ENCODE peak calls at places on chromosome 22, in seven cellular contexts. Z is amygdala, Y is fibroblast of the aortic adventitia, C is tibial nerve, M is neural crest cell, B is ELR, U is T47D. K is an unnamed sample.

GRCh38 chr22:50691521-50691920 is 18.9 kb downstream of the SHANK3 start:
- DNase-seq in C (no peak), U (no peak), Y (peak), Z (no peak), B (peak), M (peak), K (no peak)

GRCh38 chr22:19003518-19003917 is 67.4 kb upstream of the PRODH start:
- DNase-seq in M (no peak), C (no peak), Y (no peak), Z (no peak), U (no peak), B (no peak), K (no peak)

GRCh38 chr22:37165940-37166674 is 16.4 kb upstream of the IL2RB start:
- DNase-seq in C (no peak), Y (no peak), Z (no peak), B (no peak), U (no peak), M (no peak), K (no peak)

GRCh38 chr22:50184004-50184461 is 1.7 kb upstream of the TRABD start:
- DNase-seq in B (peak), Z (no peak), M (no peak), U (peak), C (peak), Y (peak), K (no peak)

GRCh38 chr22:23036684-23037428 is 33.5 kb upstream of the GNAZ start:
- DNase-seq in C (no peak), Y (peak), U (no peak), Z (no peak), B (peak), M (no peak), K (no peak)

GRCh38 chr22:24578355-24579241 is 14.3 kb downstream of the LRRC75B start:
- DNase-seq in Y (peak), C (no peak), Z (no peak), B (no peak), U (no peak), M (no peak), K (no peak)

GRCh38 chr22:35312198-35313059 is 12.7 kb downstream of the TOM1 start:
- DNase-seq in C (no peak), U (no peak), B (peak), M (no peak), Y (peak), Z (no peak), K (no peak)

GRCh38 chr22:24107668-24108067 is 73.6 kb upstream of the SUSD2 start:
- DNase-seq in C (peak), Z (no peak), M (no peak), B (peak), Y (peak), U (no peak), K (no peak)

GRCh38 chr22:19657252-19658056 is 56.8 kb upstream of the SEPTIN5 start:
- DNase-seq in U (no peak), C (no peak), M (no peak), Y (no peak), B (no peak), Z (no peak), K (no peak)

GRCh38 chr22:43441216-43441615 is 29.4 kb downstream of the MPPED1 start:
- DNase-seq in B (no peak), U (no peak), C (no peak), Y (no peak), M (no peak), Z (no peak), K (no peak)

GRCh38 chr22:36198482-36198881 is 3.1 kb downstream of the APOL4 start:
- DNase-seq in U (no peak), M (no peak), B (no peak), Z (no peak), C (no peak), Y (no peak), K (no peak)

GRCh38 chr22:28795932-28796856 is 4.2 kb downstream of the XBP1 start:
- DNase-seq in C (no peak), Y (no peak), B (no peak), M (no peak), Z (no peak), U (no peak), K (no peak)